ENCODE peak calls at places on chromosome 19, in seven cellular contexts. J, U, G, I, C, S and X are unnamed samples.

GRCh38 chr19:46748325-46749109 is 2.3 kb upstream of the STRN4 start:
- DNase-seq in G (peak), S (peak), J (peak), C (peak), I (peak), U (peak), X (peak)

GRCh38 chr19:35557539-35558399 is 5.7 kb downstream of the ATP4A start:
- DNase-seq in J (peak), G (peak), U (peak), I (peak), C (peak), S (no peak), X (peak)

GRCh38 chr19:46890423-46891170 is 29.8 kb downstream of the ARHGAP35 start:
- DNase-seq in J (no peak), C (no peak), S (no peak), I (no peak), G (peak), U (no peak), X (peak)

GRCh38 chr19:28535352-28535775 is 677.6 kb downstream of the UQCRFS1 start:
- DNase-seq in G (no peak), U (no peak), I (no peak), S (no peak), J (no peak), C (no peak), X (no peak)

GRCh38 chr19:14519860-14520407 is 1.7 kb upstream of the DNAJB1 start:
- DNase-seq in U (no peak), C (no peak), G (peak), J (no peak), I (no peak), S (no peak), X (peak)

GRCh38 chr19:55563261-55563690 is 17.4 kb downstream of the ZNF579 start:
- DNase-seq in J (no peak), S (no peak), G (no peak), I (no peak), U (peak), C (no peak), X (no peak)

GRCh38 chr19:11422163-11423068 is 3.3 kb upstream of the RGL3 start:
- DNase-seq in G (peak), U (peak), J (peak), S (peak), C (peak), I (peak), X (peak)

GRCh38 chr19:51460164-51460992 is 2.1 kb upstream of the SIGLEC8 start:
- DNase-seq in C (peak), I (peak), S (no peak), J (peak), G (peak), U (peak), X (no peak)

GRCh38 chr19:13277104-13277809 is 127.0 kb downstream of the IER2 start:
- DNase-seq in C (peak), S (peak), J (peak), U (peak), G (peak), I (peak), X (peak)

GRCh38 chr19:15123900-15124299 is 16.7 kb downstream of the SYDE1 start:
- DNase-seq in U (peak), C (no peak), S (no peak), I (no peak), G (no peak), J (no peak), X (no peak)

GRCh38 chr19:11377756-11378155 is 3.3 kb downstream of the SWSAP1 start:
- DNase-seq in C (no peak), G (no peak), S (no peak), I (no peak), J (no peak), U (no peak), X (peak)

GRCh38 chr19:16340092-16340491 is 15.5 kb downstream of the KLF2 start:
- DNase-seq in U (no peak), C (no peak), G (peak), I (no peak), S (no peak), J (no peak), X (peak)

GRCh38 chr19:33251526-33252090 is 26.0 kb upstream of the SLC7A10 start:
- DNase-seq in C (no peak), S (no peak), I (no peak), J (no peak), U (no peak), G (no peak), X (no peak)

GRCh38 chr19:44731081-44731480 is 17.4 kb upstream of the BCL3 start:
- DNase-seq in G (no peak), U (no peak), I (no peak), S (no peak), C (no peak), J (no peak), X (no peak)

GRCh38 chr19:5799247-5800241 is 5.3 kb upstream of the NRTN start:
- DNase-seq in S (no peak), I (no peak), J (no peak), G (no peak), C (no peak), U (peak), X (no peak)

GRCh38 chr19:42284641-42285341 is 15.7 kb downstream of the CIC start:
- DNase-seq in I (peak), C (peak), J (peak), S (peak), G (no peak), U (no peak), X (peak)

GRCh38 chr19:50314724-50315700 is 14.2 kb downstream of the KCNC3 start:
- DNase-seq in I (peak), G (no peak), U (peak), C (peak), S (no peak), J (peak), X (no peak)

GRCh38 chr19:18117692-18118378 is 20.3 kb downstream of the MAST3 start:
- DNase-seq in U (peak), I (peak), G (peak), C (peak), S (peak), J (peak), X (peak)

GRCh38 chr19:32208060-32208459 is 137.3 kb upstream of the ZNF507 start:
- DNase-seq in C (no peak), G (no peak), I (no peak), J (no peak), U (no peak), S (no peak), X (no peak)

GRCh38 chr19:8396563-8397203 is 6.5 kb downstream of the RAB11B start:
- DNase-seq in J (peak), U (peak), S (peak), I (peak), C (peak), G (peak), X (peak)

GRCh38 chr19:42239544-42240220 is 2.7 kb downstream of the GSK3A start:
- DNase-seq in U (no peak), G (no peak), I (no peak), J (no peak), C (no peak), S (no peak), X (no peak)

GRCh38 chr19:47531640-47532387 is 17.0 kb upstream of the NAPA start:
- DNase-seq in J (no peak), C (no peak), I (no peak), G (no peak), U (no peak), S (no peak), X (no peak)

GRCh38 chr19:53076984-53077383 is 26.2 kb downstream of the ZNF160 start:
- DNase-seq in I (peak), S (peak), U (peak), C (peak), G (peak), J (peak), X (peak)

GRCh38 chr19:35329323-35329722 is 336 bp downstream of the CD22 start:
- DNase-seq in I (no peak), C (no peak), U (no peak), G (no peak), J (no peak), S (no peak), X (no peak)

GRCh38 chr19:5672708-5673459 is 7.4 kb downstream of the MICOS13 start:
- DNase-seq in S (no peak), G (no peak), C (no peak), U (no peak), I (no peak), J (no peak), X (no peak)

GRCh38 chr19:4638330-4638729 is 986 bp upstream of the TNFAIP8L1 start:
- DNase-seq in U (no peak), C (no peak), J (no peak), I (no peak), S (no peak), G (no peak), X (no peak)

GRCh38 chr19:19105365-19106060 is 32.8 kb downstream of the TMEM161A start:
- DNase-seq in U (peak), J (peak), C (peak), I (peak), S (no peak), G (peak), X (peak)

GRCh38 chr19:9039728-9040127 is 29.5 kb upstream of the MUC16 start:
- DNase-seq in I (no peak), S (no peak), G (no peak), J (no peak), U (no peak), C (no peak), X (no peak)

GRCh38 chr19:15913830-15914229 is 16.0 kb upstream of the CYP4F2 start:
- DNase-seq in I (no peak), J (no peak), C (no peak), S (no peak), U (no peak), G (no peak), X (no peak)

DNA sequence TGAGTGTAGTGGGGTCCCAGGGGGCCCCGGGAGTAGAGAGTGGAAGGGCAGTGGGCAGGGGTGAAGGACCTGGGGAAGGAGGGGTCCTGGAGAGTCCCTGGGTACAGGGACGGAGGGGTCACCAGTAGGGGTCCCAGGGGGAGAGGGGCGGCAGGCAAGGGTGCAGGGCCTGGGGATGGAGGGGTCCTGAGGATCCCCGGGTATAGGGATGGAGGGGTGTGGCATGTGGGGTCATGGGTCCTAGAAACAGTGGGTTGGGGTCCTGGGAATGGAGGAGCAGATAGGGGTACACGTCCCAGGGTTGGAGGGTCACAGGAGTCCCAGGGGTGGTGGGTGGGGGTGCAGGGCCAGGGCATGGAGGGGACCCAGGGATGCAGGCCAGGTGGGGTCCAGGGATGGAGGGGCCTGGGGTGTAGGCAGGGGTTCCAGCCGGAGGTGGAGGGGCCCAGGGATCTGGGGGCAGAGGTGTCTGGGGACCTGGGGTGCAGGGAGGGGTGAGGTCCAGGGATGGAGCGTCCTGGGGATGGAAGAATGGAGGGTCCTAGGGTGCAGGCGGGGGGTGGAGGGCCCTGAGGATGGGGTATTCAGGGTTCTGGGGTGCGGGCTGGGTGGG is 1.3 kb downstream of the BTBD2 start:
- DNase-seq in J (no peak), U (peak), S (no peak), C (no peak), I (no peak), G (no peak), X (no peak)
- H3K4me2 ChIP-seq in J (peak), U (peak), S (peak), C (no peak), I (peak), G (peak), X (peak)

GRCh38 chr19:34316741-34317241 is 48.2 kb upstream of the GPI start:
- DNase-seq in S (no peak), G (peak), J (no peak), I (no peak), U (no peak), C (no peak), X (peak)

GRCh38 chr19:34317311-34317927 is 47.6 kb upstream of the GPI start:
- DNase-seq in C (no peak), U (no peak), G (no peak), I (no peak), S (no peak), J (no peak), X (peak)

GRCh38 chr19:34319230-34319585 is 45.8 kb upstream of the GPI start:
- DNase-seq in J (no peak), U (no peak), I (no peak), S (no peak), C (no peak), G (no peak), X (no peak)

GRCh38 chr19:34314437-34315313 is 50.3 kb upstream of the GPI start:
- DNase-seq in I (no peak), J (no peak), S (no peak), U (no peak), G (no peak), C (no peak), X (no peak)

DNA sequence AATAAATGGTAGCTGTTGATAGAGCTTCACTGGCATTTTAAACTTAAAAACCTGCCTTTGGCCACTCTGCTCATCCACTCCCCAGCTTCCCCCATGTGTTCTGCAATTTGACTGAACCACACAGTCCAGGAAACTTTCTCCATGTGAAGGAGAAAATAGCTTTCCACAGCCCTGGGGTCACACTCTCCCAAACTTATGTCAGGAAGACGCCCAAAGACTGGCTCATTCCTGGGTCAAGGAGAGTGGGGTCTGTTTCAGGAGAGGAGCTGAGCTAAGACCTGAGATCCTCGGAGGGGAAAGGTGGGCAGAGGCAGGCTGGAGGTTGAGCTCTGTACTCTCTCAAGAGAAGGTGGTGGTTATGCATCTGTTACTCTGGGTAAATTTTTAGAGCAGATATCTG is 48.7 kb upstream of the GPI start:
- DNase-seq in J (no peak), S (no peak), I (no peak), C (no peak), G (no peak), U (no peak), X (no peak)
- H3K4me2 ChIP-seq in J (no peak), S (no peak), I (no peak), C (no peak), G (peak), U (no peak), X (no peak)

GRCh38 chr19:1522838-1523237 is 1.0 kb upstream of the PLK5 start:
- DNase-seq in U (no peak), J (no peak), I (no peak), G (no peak), S (no peak), C (no peak), X (no peak)
- H3K4me2 ChIP-seq in U (no peak), J (no peak), I (no peak), G (no peak), S (no peak), C (no peak), X (no peak)

GRCh38 chr19:40611900-40612698 is 10.9 kb downstream of the LTBP4 start:
- DNase-seq in C (no peak), J (no peak), I (no peak), S (no peak), U (no peak), G (no peak), X (no peak)

GRCh38 chr19:40608957-40609356 is 7.8 kb downstream of the LTBP4 start:
- DNase-seq in G (no peak), I (no peak), J (no peak), C (no peak), U (no peak), S (no peak), X (no peak)

GRCh38 chr19:40611096-40611495 is 9.9 kb downstream of the LTBP4 start:
- DNase-seq in U (no peak), G (no peak), S (no peak), C (peak), J (no peak), I (no peak), X (no peak)

GRCh38 chr19:40609561-40610395 is 8.6 kb downstream of the LTBP4 start:
- DNase-seq in U (peak), S (peak), G (peak), C (peak), J (peak), I (peak), X (peak)

DNA sequence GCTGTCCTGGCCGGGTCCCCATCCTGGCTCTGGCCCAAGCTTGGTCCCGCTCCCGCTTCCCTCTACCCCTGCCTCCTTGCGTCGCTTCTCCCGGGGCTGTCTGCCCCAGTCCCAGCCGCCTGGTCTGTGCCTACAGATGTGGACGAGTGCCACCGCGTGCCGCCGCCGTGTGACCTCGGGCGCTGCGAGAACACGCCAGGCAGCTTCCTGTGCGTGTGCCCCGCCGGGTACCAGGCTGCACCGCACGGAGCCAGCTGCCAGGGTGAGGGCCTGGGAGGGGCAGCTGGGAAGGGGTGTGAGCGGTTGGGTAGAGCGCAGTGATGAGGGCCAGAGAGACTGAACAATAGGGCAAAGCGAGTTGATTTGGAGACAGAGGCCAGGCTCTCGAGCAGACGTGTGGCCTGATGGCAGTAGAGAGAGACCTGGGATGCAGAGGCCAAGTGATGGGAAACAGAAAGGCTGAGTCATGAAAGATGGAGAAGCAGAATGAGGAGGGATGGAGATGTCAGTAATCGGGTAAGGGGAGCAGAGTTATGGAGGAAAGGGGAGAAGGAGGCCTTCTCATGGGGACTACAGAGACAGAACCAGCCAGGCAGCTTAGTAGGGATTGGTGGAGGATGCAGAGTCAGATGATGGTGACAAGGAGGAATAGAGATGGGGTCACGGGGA is 9.4 kb downstream of the LTBP4 start:
- DNase-seq in G (no peak), I (peak), U (peak), S (peak), J (peak), C (peak), X (no peak)
- H3K4me2 ChIP-seq in G (peak), I (peak), U (peak), S (no peak), J (peak), C (peak), X (no peak)